ENCODE peak calls at places on chromosome 1, in six cellular contexts. O is HCEC 1CT, Y is esophagus muscularis mucosa, J is NCI-H69, R is amniotic stem cell, M is IMR-90. C is an unnamed sample.

GRCh38 chr1:18175530-18176377 is 68.2 kb downstream of the IGSF21 start:
- DNase-seq in O (no peak), Y (no peak), J (peak), R (no peak), M (no peak), C (no peak)

GRCh38 chr1:201773764-201774163 is 55.2 kb upstream of the IPO9 start:
- DNase-seq in O (no peak), Y (no peak), J (no peak), R (no peak), M (no peak), C (no peak)

GRCh38 chr1:14822493-14822892 is 224.0 kb downstream of the KAZN start:
- DNase-seq in O (no peak), Y (no peak), J (no peak), R (no peak), M (no peak), C (no peak)

GRCh38 chr1:17596186-17596585 is 56.7 kb downstream of the ARHGEF10L start:
- DNase-seq in O (no peak), Y (no peak), J (no peak), R (no peak), M (no peak), C (no peak)

GRCh38 chr1:39130297-39130696 is 74.2 kb upstream of the MACF1 start:
- DNase-seq in O (peak), Y (no peak), J (no peak), R (peak), M (peak), C (no peak)

GRCh38 chr1:187413770-187414169 is 585.0 kb downstream of the PLA2G4A start:
- DNase-seq in O (peak), Y (no peak), J (peak), R (no peak), M (peak), C (no peak)

GRCh38 chr1:4395676-4396075 is 258.7 kb upstream of the AJAP1 start:
- DNase-seq in O (no peak), Y (no peak), J (no peak), R (no peak), M (no peak), C (no peak)

GRCh38 chr1:86504130-86504479 is 35.4 kb downstream of the CLCA1 start:
- DNase-seq in O (no peak), Y (no peak), J (no peak), R (no peak), M (no peak), C (no peak)

GRCh38 chr1:57093122-57093521 is 127.3 kb upstream of the C8B start:
- DNase-seq in O (no peak), Y (no peak), J (no peak), R (no peak), M (no peak), C (no peak)

C was measured in naive thymus-derived CD4-positive, alpha-beta T cell.